ENCODE peak calls at places on chromosomes 4 and X, in five cellular contexts. N is endothelial cell, V is fibroblast of lung, Y is heart left ventricle, R is GM13977. Q is an unnamed sample.

GRCh38 chr4:125283702-125284279 is 31.0 kb upstream of the FAT4 start:
- DNase-seq in N (no peak), V (peak; percentile 66), Y (no peak), R (peak; percentile 17), Q (peak; percentile 79)

GRCh38 chr4:147101678-147102077 is 156.0 kb upstream of the TTC29 start:
- DNase-seq in N (no peak), V (no peak), Y (no peak), R (no peak), Q (no peak)

GRCh38 chr4:125796138-125796537 is 481.4 kb downstream of the FAT4 start:
- DNase-seq in N (no peak), V (peak; percentile 24), Y (no peak), R (no peak), Q (peak; percentile 18)

GRCh38 chrX:12895856-12896255 is 10.6 kb upstream of the TLR8 start:
- DNase-seq in N (no peak), V (no peak), Y (no peak), R (no peak), Q (peak; percentile 6)

GRCh38 chr4:20043992-20044391 is 207.7 kb upstream of the SLIT2 start:
- DNase-seq in N (no peak), V (peak; percentile 35), Y (no peak), R (no peak), Q (no peak)

GRCh38 chr4:134955059-134955458 is 753.5 kb upstream of the PABPC4L start:
- DNase-seq in N (no peak), V (no peak), Y (no peak), R (no peak), Q (no peak)

GRCh38 chrX:100673397-100673953 is 29.5 kb downstream of the SRPX2 start:
- DNase-seq in N (no peak), V (peak; percentile 80), Y (no peak), R (no peak), Q (peak; percentile 94)

GRCh38 chr4:45621926-45622325 is 501.9 kb downstream of the GABRG1 start:
- DNase-seq in N (no peak), V (peak; percentile 38), Y (no peak), R (no peak), Q (peak; percentile 13)

GRCh38 chr4:14719053-14719452 is 283.2 kb upstream of the CPEB2 start:
- DNase-seq in N (no peak), V (peak; percentile 79), Y (peak; percentile 14), R (no peak), Q (peak; percentile 81)

GRCh38 chrX:8879750-8880149 is 78.6 kb upstream of the FAM9A start:
- DNase-seq in N (peak; percentile 26), V (peak; percentile 18), Y (no peak), R (peak; percentile 8), Q (peak; percentile 49)
- TF ChIP-seq CTCF in N (peak; percentile 63), V (peak; percentile 69), Y (no peak), R (peak; percentile 47), Q (peak; percentile 76)

GRCh38 chr4:105631818-105632400 is 76.6 kb downstream of the INTS12 start:
- DNase-seq in N (no peak), V (no peak), Y (no peak), R (no peak), Q (no peak)
- TF ChIP-seq CTCF in N (peak; percentile 78), V (no peak), Y (no peak), R (no peak), Q (no peak)

GRCh38 chr4:1523907-1524636 is 117.8 kb upstream of the NKX1-1 start:
- DNase-seq in N (no peak), V (no peak), Y (no peak), R (no peak), Q (no peak)
- TF ChIP-seq CTCF in N (no peak), V (no peak), Y (no peak), R (no peak), Q (no peak)

GRCh38 chr4:144575181-144575580 is 70.8 kb upstream of the HHIP start:
- DNase-seq in N (peak; percentile 10), V (no peak), Y (no peak), R (no peak), Q (no peak)
- TF ChIP-seq CTCF in N (no peak), V (no peak), Y (no peak), R (peak; percentile 22), Q (peak; percentile 34)

DNA sequence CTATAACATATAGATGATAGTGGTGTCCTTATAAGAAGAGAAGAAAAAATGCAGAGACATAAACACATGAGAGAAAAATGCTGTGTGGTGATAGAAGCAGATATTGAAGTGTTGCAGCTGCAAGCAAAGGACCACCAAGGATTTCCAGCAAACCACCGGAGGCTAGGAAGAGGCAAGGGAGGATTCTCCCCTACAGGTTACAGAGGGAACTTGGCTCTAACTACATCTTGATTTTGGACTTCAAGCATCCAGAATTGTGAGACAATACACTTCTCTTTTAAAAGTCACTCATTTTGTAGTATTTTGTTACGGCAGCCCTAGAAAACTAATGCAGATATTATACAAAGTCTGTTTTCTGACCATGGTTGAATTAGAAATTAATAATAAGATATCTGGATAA is 30.4 kb upstream of the CHRDL1 start:
- DNase-seq in N (no peak), V (no peak), Y (no peak), R (no peak), Q (no peak)
- TF ChIP-seq CTCF in N (no peak), V (no peak), Y (no peak), R (no peak), Q (no peak)

GRCh38 chrX:103467870-103468269 is 51.4 kb downstream of the RAB40A start:
- DNase-seq in N (no peak), V (no peak), Y (no peak), R (no peak), Q (no peak)

GRCh38 chrX:103467156-103467555 is 52.1 kb downstream of the RAB40A start:
- DNase-seq in N (no peak), V (no peak), Y (no peak), R (no peak), Q (no peak)

GRCh38 chrX:103461156-103461555 is 58.1 kb downstream of the RAB40A start:
- DNase-seq in N (no peak), V (no peak), Y (no peak), R (no peak), Q (no peak)

GRCh38 chrX:103464774-103465117 is 54.5 kb downstream of the RAB40A start:
- DNase-seq in N (peak; percentile 73), V (peak; percentile 77), Y (peak; percentile 59), R (peak; percentile 34), Q (peak; percentile 85)

GRCh38 chrX:103464071-103464773 is 55.1 kb downstream of the RAB40A start:
- DNase-seq in N (peak; percentile 22), V (peak; percentile 66), Y (peak; percentile 17), R (peak; percentile 21), Q (peak; percentile 72)
- TF ChIP-seq CTCF in N (no peak), V (peak; percentile 64), Y (peak; percentile 25), R (peak; percentile 41), Q (peak; percentile 63)

DNA sequence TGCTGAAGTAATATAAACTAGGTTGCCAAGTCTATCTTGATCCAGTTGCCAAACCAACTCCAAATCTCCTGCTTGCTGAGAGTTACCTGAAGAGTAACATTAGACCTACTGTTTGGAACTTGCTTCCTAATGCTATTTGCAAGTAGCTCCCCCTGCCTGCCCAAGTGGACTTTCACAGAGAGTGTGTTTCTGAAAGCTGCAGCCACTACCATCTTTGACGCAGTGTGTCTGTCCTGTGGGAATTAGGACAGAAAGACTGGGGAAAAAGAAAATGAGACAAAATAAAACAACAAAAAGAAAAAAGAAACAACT is 195.0 kb upstream of the HS3ST1 start:
- DNase-seq in N (peak; percentile 5), V (peak; percentile 37), Y (no peak), R (peak; percentile 2), Q (peak; percentile 60)
- TF ChIP-seq CTCF in N (no peak), V (peak; percentile 52), Y (peak; percentile 51), R (peak; percentile 32), Q (peak; percentile 74)

DNA sequence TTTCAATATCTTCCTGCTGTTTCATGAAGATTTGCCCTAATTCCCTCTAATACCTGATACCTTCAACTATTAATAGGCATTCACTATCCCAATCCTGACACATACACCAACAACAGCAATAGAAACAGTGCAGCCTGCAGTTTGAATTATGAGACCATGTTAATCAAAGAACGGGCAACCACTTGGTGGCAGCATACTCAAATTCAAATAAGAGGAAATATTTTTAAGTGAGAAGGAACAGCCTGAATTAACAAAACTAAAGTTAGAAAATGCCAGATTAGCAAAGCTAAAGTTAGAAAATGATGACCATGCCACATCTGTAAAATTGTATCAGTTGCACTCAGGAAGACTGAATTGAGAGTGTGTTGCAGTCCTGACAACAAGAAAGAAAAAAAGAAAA is 204.9 kb downstream of the SMARCA1 start:
- DNase-seq in N (peak; percentile 4), V (peak; percentile 41), Y (no peak), R (peak; percentile 3), Q (peak; percentile 43)
- TF ChIP-seq CTCF in N (no peak), V (peak; percentile 30), Y (no peak), R (peak; percentile 26), Q (peak; percentile 46)

GRCh38 chrX:71625471-71625870 is 7.2 kb upstream of the CXCR3 start:
- DNase-seq in N (no peak), V (no peak), Y (no peak), R (no peak), Q (no peak)

GRCh38 chrX:71623105-71623450 is 4.8 kb upstream of the CXCR3 start:
- DNase-seq in N (no peak), V (no peak), Y (no peak), R (no peak), Q (no peak)

GRCh38 chrX:71623714-71624113 is 5.4 kb upstream of the CXCR3 start:
- DNase-seq in N (no peak), V (no peak), Y (no peak), R (no peak), Q (no peak)

GRCh38 chrX:71621644-71622346 is 3.5 kb upstream of the CXCR3 start:
- DNase-seq in N (no peak), V (peak; percentile 35), Y (no peak), R (no peak), Q (peak; percentile 15)

GRCh38 chrX:71622347-71623104 is 4.2 kb upstream of the CXCR3 start:
- DNase-seq in N (peak; percentile 42), V (peak; percentile 66), Y (peak; percentile 69), R (peak; percentile 56), Q (peak; percentile 57)
- TF ChIP-seq CTCF in N (no peak), V (no peak), Y (no peak), R (no peak), Q (no peak)